ENCODE peak calls at places on chromosomes 7 and 10, in six cellular contexts. One of them, this sample, is unnamed. For H3K27me3, the result is how much of the 10 kb centered on the place peaks cover.

GRCh38 chr10:127262606-127263005 is 66.2 kb upstream of the INSYN2A start:
- DNase-seq in spleen: no peak
- DNase-seq in HL-60: no peak
- DNase-seq in endothelial cell of umbilical vein: no peak
- DNase-seq in prostate gland: no peak
- DNase-seq in breast epithelium: no peak
- DNase-seq in this sample: no peak

GRCh38 chr7:25844109-25844915 is 307.7 kb upstream of the NFE2L3 start:
- DNase-seq in spleen: no peak
- DNase-seq in HL-60: no peak
- DNase-seq in endothelial cell of umbilical vein: peak
- DNase-seq in prostate gland: no peak
- DNase-seq in breast epithelium: no peak
- DNase-seq in this sample: no peak

GRCh38 chr7:81833401-81833800 is 63.6 kb upstream of the HGF start:
- DNase-seq in spleen: no peak
- DNase-seq in HL-60: no peak
- DNase-seq in endothelial cell of umbilical vein: no peak
- DNase-seq in prostate gland: no peak
- DNase-seq in breast epithelium: no peak
- DNase-seq in this sample: no peak

GRCh38 chr10:124417846-124418725 is 637 bp downstream of the OAT start:
- DNase-seq in spleen: peak
- DNase-seq in HL-60: no peak
- DNase-seq in endothelial cell of umbilical vein: peak
- DNase-seq in prostate gland: peak
- DNase-seq in breast epithelium: peak
- DNase-seq in this sample: no peak

GRCh38 chr10:93199221-93199681 is 125.6 kb downstream of the CYP26A1 start:
- DNase-seq in spleen: no peak
- DNase-seq in HL-60: no peak
- DNase-seq in endothelial cell of umbilical vein: peak
- DNase-seq in prostate gland: peak
- DNase-seq in breast epithelium: peak
- DNase-seq in this sample: peak

GRCh38 chr7:92584953-92585352 is 5.2 kb downstream of the FAM133B start:
- DNase-seq in spleen: no peak
- DNase-seq in HL-60: no peak
- DNase-seq in endothelial cell of umbilical vein: peak
- DNase-seq in prostate gland: no peak
- DNase-seq in breast epithelium: no peak
- DNase-seq in this sample: no peak

GRCh38 chr7:98387136-98387535 is 13.8 kb downstream of the BAIAP2L1 start:
- DNase-seq in spleen: peak
- DNase-seq in HL-60: no peak
- DNase-seq in endothelial cell of umbilical vein: no peak
- DNase-seq in prostate gland: no peak
- DNase-seq in breast epithelium: no peak
- DNase-seq in this sample: no peak

GRCh38 chr10:24991298-24991697 is 24.7 kb downstream of the ENKUR start:
- DNase-seq in spleen: no peak
- DNase-seq in HL-60: no peak
- DNase-seq in endothelial cell of umbilical vein: no peak
- DNase-seq in prostate gland: no peak
- DNase-seq in breast epithelium: no peak
- DNase-seq in this sample: no peak

GRCh38 chr10:17841055-17841454 is 31.9 kb downstream of the MRC1 start:
- DNase-seq in spleen: no peak
- DNase-seq in HL-60: no peak
- DNase-seq in endothelial cell of umbilical vein: no peak
- DNase-seq in prostate gland: no peak
- DNase-seq in breast epithelium: no peak
- DNase-seq in this sample: no peak

GRCh38 chr7:138449580-138449979 is 10.5 kb upstream of the TRIM24 start:
- DNase-seq in spleen: no peak
- DNase-seq in HL-60: no peak
- DNase-seq in endothelial cell of umbilical vein: no peak
- DNase-seq in prostate gland: no peak
- DNase-seq in breast epithelium: no peak
- DNase-seq in this sample: no peak

GRCh38 chr10:11307937-11308336 is 290.3 kb downstream of the CELF2 start:
- DNase-seq in spleen: no peak
- DNase-seq in HL-60: no peak
- DNase-seq in endothelial cell of umbilical vein: no peak
- DNase-seq in prostate gland: no peak
- DNase-seq in breast epithelium: no peak
- DNase-seq in this sample: no peak

GRCh38 chr10:18144928-18145327 is 4.7 kb downstream of the CACNB2 start:
- DNase-seq in spleen: no peak
- DNase-seq in HL-60: no peak
- DNase-seq in endothelial cell of umbilical vein: no peak
- DNase-seq in prostate gland: peak
- DNase-seq in breast epithelium: no peak
- DNase-seq in this sample: no peak

GRCh38 chr10:100710151-100710871 is 35.1 kb upstream of the PAX2 start:
- DNase-seq in spleen: peak
- DNase-seq in HL-60: no peak
- DNase-seq in endothelial cell of umbilical vein: no peak
- DNase-seq in prostate gland: no peak
- DNase-seq in breast epithelium: no peak
- DNase-seq in this sample: no peak

GRCh38 chr10:116271593-116272496 is 1.2 kb downstream of the GFRA1 start:
- DNase-seq in spleen: no peak
- DNase-seq in HL-60: no peak
- DNase-seq in endothelial cell of umbilical vein: no peak
- DNase-seq in prostate gland: no peak
- DNase-seq in breast epithelium: no peak
- DNase-seq in this sample: no peak

GRCh38 chr10:69965086-69965485 is 87.6 kb upstream of the MACROH2A2 start:
- DNase-seq in spleen: no peak
- DNase-seq in HL-60: no peak
- DNase-seq in endothelial cell of umbilical vein: no peak
- DNase-seq in prostate gland: no peak
- DNase-seq in breast epithelium: peak
- DNase-seq in this sample: no peak

GRCh38 chr7:80772347-80773101 is 134.1 kb downstream of the CD36 start:
- DNase-seq in spleen: no peak
- DNase-seq in HL-60: no peak
- DNase-seq in endothelial cell of umbilical vein: no peak
- DNase-seq in prostate gland: no peak
- DNase-seq in breast epithelium: no peak
- DNase-seq in this sample: no peak

GRCh38 chr10:104334965-104335650 is 3.2 kb downstream of the ITPRIP start:
- DNase-seq in spleen: peak
- DNase-seq in HL-60: no peak
- DNase-seq in endothelial cell of umbilical vein: no peak
- DNase-seq in prostate gland: no peak
- DNase-seq in breast epithelium: no peak
- DNase-seq in this sample: no peak

GRCh38 chr10:15313844-15314243 is 57.2 kb downstream of the FAM171A1 start:
- DNase-seq in spleen: no peak
- DNase-seq in HL-60: no peak
- DNase-seq in endothelial cell of umbilical vein: peak
- DNase-seq in prostate gland: peak
- DNase-seq in breast epithelium: no peak
- DNase-seq in this sample: no peak

GRCh38 chr10:91511549-91512330 is 101.6 kb downstream of the HECTD2 start:
- DNase-seq in spleen: no peak
- DNase-seq in HL-60: no peak
- DNase-seq in endothelial cell of umbilical vein: no peak
- DNase-seq in prostate gland: no peak
- DNase-seq in breast epithelium: no peak
- DNase-seq in this sample: no peak

DNA sequence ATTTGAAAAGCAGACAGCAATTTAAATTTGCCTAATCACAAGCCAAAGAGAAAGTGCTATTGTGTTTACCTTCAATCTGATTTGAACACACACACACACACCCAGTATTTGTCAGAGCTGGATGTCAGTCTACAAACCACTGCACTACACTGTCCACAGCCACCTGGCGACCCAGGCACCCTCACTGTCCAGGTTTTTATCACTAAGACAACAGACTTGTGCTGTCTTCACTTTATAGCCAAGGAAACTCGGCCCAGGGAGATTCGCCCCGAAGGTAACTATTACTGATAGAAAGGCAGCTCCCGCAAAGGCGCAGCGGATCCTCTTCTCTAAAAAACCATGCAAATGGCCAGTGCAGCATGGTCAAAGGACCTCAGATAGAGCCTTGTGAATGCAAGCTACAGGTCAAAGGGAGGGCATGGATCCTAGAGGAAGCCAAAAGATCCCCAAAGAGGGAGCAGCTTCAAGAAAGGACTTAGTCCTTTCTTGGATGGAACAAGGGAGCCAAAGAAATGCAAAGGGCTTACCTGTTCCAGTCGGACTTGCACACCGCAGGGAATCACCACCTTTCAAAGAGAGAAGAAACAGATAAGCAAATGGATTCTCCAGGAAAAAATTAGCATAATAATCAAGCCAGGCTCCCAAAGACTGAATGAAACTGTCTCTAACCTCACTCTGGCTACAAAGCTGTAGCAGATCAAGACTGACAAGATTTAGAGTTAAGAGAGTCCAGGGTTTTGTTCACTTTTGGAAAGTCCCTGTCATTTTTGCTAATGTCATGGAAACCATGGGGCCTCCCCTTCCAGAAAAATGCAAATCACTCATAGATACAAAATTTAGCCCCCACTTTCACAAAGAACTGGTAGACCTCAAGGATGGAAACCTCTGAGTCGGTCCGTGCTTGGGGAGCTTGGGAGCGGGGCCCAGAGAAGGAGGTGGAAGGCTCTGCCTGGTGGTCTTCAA is 101.1 kb downstream of the TNS3 start:
- DNase-seq in spleen: no peak
- DNase-seq in HL-60: no peak
- DNase-seq in endothelial cell of umbilical vein: no peak
- DNase-seq in prostate gland: peak
- DNase-seq in breast epithelium: no peak
- DNase-seq in this sample: no peak
- TF ChIP-seq POLR2AphosphoS5 in spleen: no peak
- TF ChIP-seq POLR2AphosphoS5 in HL-60: no peak
- TF ChIP-seq POLR2AphosphoS5 in endothelial cell of umbilical vein: no peak
- TF ChIP-seq POLR2AphosphoS5 in prostate gland: peak
- TF ChIP-seq POLR2AphosphoS5 in breast epithelium: no peak
- TF ChIP-seq POLR2AphosphoS5 in this sample: peak

GRCh38 chr10:99534939-99535763 is 2.4 kb downstream of the NKX2-3 start:
- DNase-seq in spleen: no peak
- DNase-seq in HL-60: no peak
- DNase-seq in endothelial cell of umbilical vein: no peak
- DNase-seq in prostate gland: no peak
- DNase-seq in breast epithelium: no peak
- DNase-seq in this sample: no peak

GRCh38 chr10:99533496-99534455 is 1.0 kb downstream of the NKX2-3 start:
- DNase-seq in spleen: peak
- DNase-seq in HL-60: no peak
- DNase-seq in endothelial cell of umbilical vein: no peak
- DNase-seq in prostate gland: no peak
- DNase-seq in breast epithelium: no peak
- DNase-seq in this sample: no peak

GRCh38 chr10:99535764-99536399 is 3.1 kb downstream of the NKX2-3 start:
- DNase-seq in spleen: no peak
- DNase-seq in HL-60: no peak
- DNase-seq in endothelial cell of umbilical vein: no peak
- DNase-seq in prostate gland: no peak
- DNase-seq in breast epithelium: no peak
- DNase-seq in this sample: no peak

GRCh38 chr10:99532687-99533495 is at the start of gene NKX2-3:
- DNase-seq in spleen: peak
- DNase-seq in HL-60: no peak
- DNase-seq in endothelial cell of umbilical vein: peak
- DNase-seq in prostate gland: no peak
- DNase-seq in breast epithelium: no peak
- DNase-seq in this sample: no peak

DNA sequence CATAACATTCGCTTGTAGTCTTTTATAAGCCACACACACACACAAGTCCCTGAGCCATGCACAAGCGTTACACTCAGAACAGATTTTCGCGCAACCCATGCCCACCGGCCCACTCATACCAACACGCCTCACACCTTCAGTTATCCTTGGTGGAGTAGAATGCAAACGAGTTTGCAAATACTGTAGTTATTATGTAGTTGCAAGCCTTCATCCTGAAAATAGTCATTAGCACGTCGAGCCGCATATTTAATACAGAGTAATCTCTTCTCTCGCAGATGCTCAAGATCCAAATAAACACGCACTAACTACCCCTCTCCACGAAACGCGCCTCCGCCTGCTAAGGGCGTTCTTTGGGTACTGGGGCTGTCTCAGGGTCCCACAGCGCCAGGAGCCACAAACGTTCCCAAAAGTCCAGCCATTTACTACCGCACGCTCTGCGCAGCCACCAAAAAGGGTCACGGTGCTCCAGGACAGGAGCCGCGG is 1.8 kb downstream of the NKX2-3 start:
- DNase-seq in spleen: no peak
- DNase-seq in HL-60: no peak
- DNase-seq in endothelial cell of umbilical vein: no peak
- DNase-seq in prostate gland: no peak
- DNase-seq in breast epithelium: no peak
- DNase-seq in this sample: no peak
- H3K4me3 ChIP-seq in spleen: peak
- H3K4me3 ChIP-seq in HL-60: no peak
- H3K4me3 ChIP-seq in endothelial cell of umbilical vein: no peak
- H3K4me3 ChIP-seq in prostate gland: no peak
- H3K4me3 ChIP-seq in breast epithelium: peak
- H3K4me3 ChIP-seq in this sample: peak

DNA sequence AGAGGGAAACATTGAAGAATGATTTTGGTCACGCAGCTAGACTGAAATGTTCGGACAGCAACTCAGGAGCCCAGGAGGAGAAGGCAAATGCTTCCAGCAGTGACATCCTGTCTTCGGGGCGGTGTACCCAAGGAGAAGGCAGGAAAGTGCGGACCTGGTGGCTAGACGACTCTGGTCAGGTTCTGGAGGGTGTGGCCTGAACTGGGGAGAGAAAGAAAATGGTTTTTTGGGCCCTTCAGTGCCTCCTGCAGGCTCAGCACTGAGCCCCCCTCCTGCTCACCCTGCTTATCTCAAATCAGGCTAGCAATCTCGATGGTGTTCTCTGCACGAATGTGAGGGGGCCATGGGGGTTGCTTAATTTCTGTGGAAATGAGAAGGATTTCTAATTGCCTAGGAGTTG is 26.7 kb upstream of the TARP start:
- DNase-seq in spleen: no peak
- DNase-seq in HL-60: no peak
- DNase-seq in endothelial cell of umbilical vein: no peak
- DNase-seq in prostate gland: no peak
- DNase-seq in breast epithelium: no peak
- DNase-seq in this sample: no peak
- H3K27me3 ChIP-seq in spleen: under half
- H3K27me3 ChIP-seq in HL-60: under half
- H3K27me3 ChIP-seq in endothelial cell of umbilical vein: under half
- H3K27me3 ChIP-seq in prostate gland: under half
- H3K27me3 ChIP-seq in breast epithelium: under half
- H3K27me3 ChIP-seq in this sample: under half

DNA sequence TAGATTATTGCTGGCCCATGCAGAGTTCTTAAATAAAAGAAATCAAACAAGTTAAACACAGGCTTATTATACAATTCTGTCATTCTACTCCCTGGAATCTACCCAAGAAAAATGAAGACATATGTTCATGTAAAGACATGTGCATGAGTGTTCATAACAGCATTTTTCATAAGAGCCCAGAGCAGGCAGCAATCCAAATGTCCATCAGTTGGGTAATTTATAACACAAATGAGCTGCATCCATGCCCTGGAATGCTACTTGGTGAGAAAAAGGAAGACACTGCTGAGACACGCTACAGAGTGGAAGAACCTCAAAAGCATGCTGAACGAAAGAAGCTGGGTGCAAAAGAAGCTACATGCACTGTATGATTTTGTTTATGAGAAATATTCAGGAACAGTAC is 342.6 kb downstream of the TCERG1L start:
- DNase-seq in spleen: no peak
- DNase-seq in HL-60: no peak
- DNase-seq in endothelial cell of umbilical vein: no peak
- DNase-seq in prostate gland: peak
- DNase-seq in breast epithelium: no peak
- DNase-seq in this sample: no peak
- TF ChIP-seq POLR2AphosphoS5 in spleen: no peak
- TF ChIP-seq POLR2AphosphoS5 in HL-60: no peak
- TF ChIP-seq POLR2AphosphoS5 in endothelial cell of umbilical vein: no peak
- TF ChIP-seq POLR2AphosphoS5 in prostate gland: no peak
- TF ChIP-seq POLR2AphosphoS5 in breast epithelium: no peak
- TF ChIP-seq POLR2AphosphoS5 in this sample: no peak